ENCODE peak calls at places on chromosomes 5 and 9, in nine cellular contexts. D is K562, C is HepG2, Y is A549, N is GM23338, J is HCT116, F is SK-N-SH, Z is HL-60, M is GM12878. Q is an unnamed sample.

GRCh38 chr5:14234204-14234603 is 91.1 kb downstream of the TRIO start:
- DNase-seq in D (no peak), C (peak; percentile 44), Y (no peak), N (no peak), J (no peak), F (no peak), Z (no peak), M (no peak), Q (no peak)

GRCh38 chr5:79853676-79854418 is 137.2 kb downstream of the MTX3 start:
- DNase-seq in D (peak; percentile 25), C (peak; percentile 3), Y (no peak), N (no peak), J (peak; percentile 48), F (no peak), Z (no peak), M (no peak), Q (no peak)

GRCh38 chr9:93129286-93129685 is 4.8 kb downstream of the NINJ1 start:
- DNase-seq in D (no peak), C (no peak), Y (no peak), N (no peak), J (no peak), F (no peak), Z (no peak), M (no peak), Q (no peak)

GRCh38 chr9:26324787-26325186 is 567.8 kb downstream of the CAAP1 start:
- DNase-seq in D (no peak), C (no peak), Y (no peak), N (no peak), J (no peak), F (no peak), Z (no peak), M (no peak), Q (no peak)

GRCh38 chr5:3186711-3187450 is 408.8 kb upstream of the IRX1 start:
- DNase-seq in D (no peak), C (no peak), Y (no peak), N (no peak), J (no peak), F (no peak), Z (no peak), M (no peak), Q (no peak)

GRCh38 chr5:40318378-40318777 is 361.3 kb upstream of the PTGER4 start:
- DNase-seq in D (no peak), C (no peak), Y (no peak), N (no peak), J (no peak), F (no peak), Z (no peak), M (no peak), Q (no peak)

GRCh38 chr9:13769006-13769405 is 489.5 kb upstream of the MPDZ start:
- DNase-seq in D (no peak), C (no peak), Y (no peak), N (no peak), J (no peak), F (no peak), Z (no peak), M (no peak), Q (no peak)

GRCh38 chr9:99556998-99557397 is 264.7 kb upstream of the NR4A3 start:
- DNase-seq in D (no peak), C (no peak), Y (no peak), N (no peak), J (no peak), F (no peak), Z (no peak), M (no peak), Q (no peak)

GRCh38 chr5:77630246-77631165 is 8.0 kb downstream of the OTP start:
- DNase-seq in D (no peak), C (peak; percentile 33), Y (peak; percentile 85), N (peak; percentile 83), J (peak; percentile 61), F (peak; percentile 82), Z (peak; percentile 41), M (no peak), Q (peak; percentile 38)

GRCh38 chr9:129572517-129572916 is 48.4 kb downstream of the C9orf50 start:
- DNase-seq in D (no peak), C (no peak), Y (no peak), N (no peak), J (no peak), F (no peak), Z (no peak), M (no peak), Q (no peak)

GRCh38 chr5:17910318-17910717 is 276.1 kb downstream of the TAF11L14 start:
- DNase-seq in D (no peak), C (no peak), Y (peak; percentile 10), N (peak; percentile 8), J (no peak), F (no peak), Z (no peak), M (no peak), Q (no peak)

GRCh38 chr9:35990155-35990554 is 32.2 kb upstream of the OR2S2 start:
- DNase-seq in D (no peak), C (no peak), Y (no peak), N (no peak), J (no peak), F (no peak), Z (no peak), M (no peak), Q (no peak)

GRCh38 chr9:22237497-22238363 is 208.9 kb upstream of the DMRTA1 start:
- DNase-seq in D (no peak), C (peak; percentile 24), Y (peak; percentile 53), N (no peak), J (peak; percentile 51), F (no peak), Z (no peak), M (no peak), Q (no peak)

GRCh38 chr5:123035950-123036390 is 555 bp downstream of the PPIC start:
- DNase-seq in D (no peak), C (peak; percentile 22), Y (peak; percentile 59), N (peak; percentile 77), J (peak; percentile 2), F (peak; percentile 79), Z (no peak), M (no peak), Q (no peak)

GRCh38 chr9:32525506-32525905 is 490 bp downstream of the RIGI start:
- DNase-seq in D (no peak), C (no peak), Y (no peak), N (no peak), J (no peak), F (no peak), Z (peak; percentile 25), M (peak; percentile 7), Q (no peak)

GRCh38 chr9:98708933-98709911 is at the start of gene GABBR2:
- DNase-seq in D (no peak), C (no peak), Y (no peak), N (peak; percentile 68), J (no peak), F (peak; percentile 62), Z (no peak), M (no peak), Q (no peak)

GRCh38 chr9:87640385-87640795 is 85.5 kb upstream of the CTSL start:
- DNase-seq in D (no peak), C (no peak), Y (no peak), N (no peak), J (no peak), F (peak; percentile 78), Z (no peak), M (no peak), Q (no peak)

GRCh38 chr5:109743770-109744212 is 54.1 kb downstream of the MAN2A1 start:
- DNase-seq in D (peak; percentile 69), C (peak; percentile 6), Y (peak; percentile 38), N (peak; percentile 40), J (no peak), F (no peak), Z (no peak), M (no peak), Q (peak; percentile 88)

GRCh38 chr5:84303315-84303714 is 81.4 kb downstream of the EDIL3 start:
- DNase-seq in D (no peak), C (no peak), Y (no peak), N (no peak), J (no peak), F (no peak), Z (no peak), M (no peak), Q (no peak)

GRCh38 chr5:141850183-141850768 is 27.9 kb downstream of the PCDH1 start:
- DNase-seq in D (peak; percentile 85), C (no peak), Y (peak; percentile 79), N (no peak), J (no peak), F (peak; percentile 83), Z (no peak), M (no peak), Q (no peak)

GRCh38 chr5:141849371-141850182 is 28.6 kb downstream of the PCDH1 start:
- DNase-seq in D (peak; percentile 94), C (peak; percentile 31), Y (peak; percentile 90), N (peak; percentile 97), J (no peak), F (peak; percentile 95), Z (peak; percentile 39), M (no peak), Q (peak; percentile 30)

GRCh38 chr5:141851195-141851874 is 26.9 kb downstream of the PCDH1 start:
- DNase-seq in D (no peak), C (no peak), Y (no peak), N (peak; percentile 60), J (no peak), F (no peak), Z (no peak), M (no peak), Q (no peak)

GRCh38 chr5:141852448-141852847 is 25.8 kb downstream of the PCDH1 start:
- DNase-seq in D (no peak), C (no peak), Y (no peak), N (no peak), J (no peak), F (peak; percentile 32), Z (no peak), M (no peak), Q (no peak)

GRCh38 chr5:141850786-141851185 is 27.4 kb downstream of the PCDH1 start:
- DNase-seq in D (peak; percentile 42), C (no peak), Y (peak; percentile 21), N (peak; percentile 68), J (no peak), F (peak; percentile 54), Z (no peak), M (no peak), Q (no peak)
- TF ChIP-seq REST in D (no peak), C (no peak), Y (no peak), N (no peak), J (no peak), F (no peak), Z (no peak), M (no peak), Q (no peak)

GRCh38 chr9:137745541-137745991 is 126.8 kb downstream of the EHMT1 start:
- DNase-seq in D (peak; percentile 72), C (peak; percentile 15), Y (peak; percentile 54), N (no peak), J (peak; percentile 19), F (no peak), Z (peak; percentile 77), M (peak; percentile 77), Q (no peak)
- H3K4me3 ChIP-seq in D (no peak overlapping the region), C (no peak overlapping the region), Y (no peak overlapping the region), N (no peak overlapping the region), J (no peak overlapping the region), F (no peak overlapping the region), Z (no peak overlapping the region), M (peak overlapping the region; percentile 16), Q (no peak overlapping the region)

GRCh38 chr5:157513182-157513581 is 53.2 kb downstream of the NIPAL4 start:
- DNase-seq in D (no peak), C (no peak), Y (no peak), N (no peak), J (no peak), F (no peak), Z (no peak), M (no peak), Q (no peak)
- TF ChIP-seq REST in D (no peak), C (no peak), Y (no peak), N (no peak), J (no peak), F (no peak), Z (no peak), M (no peak), Q (no peak)

GRCh38 chr5:179343902-179344300 is 1.4 kb downstream of the ADAMTS2 start:
- DNase-seq in D (no peak), C (no peak), Y (peak; percentile 21), N (peak; percentile 90), J (no peak), F (peak; percentile 85), Z (no peak), M (no peak), Q (no peak)
- H3K4me3 ChIP-seq in D (no peak overlapping the region), C (no peak overlapping the region), Y (no peak overlapping the region), N (peak overlapping the region; percentile 83), J (no peak overlapping the region), F (peak overlapping the region; percentile 58), Z (no peak overlapping the region), M (no peak overlapping the region), Q (peak overlapping the region; percentile 24)